ENCODE peak calls at places on chromosomes 7 and 10, in four cellular contexts. U is PC-3, I is trophoblast cell, E is psoas muscle. Y is an unnamed sample.

GRCh38 chr7:6705959-6706665 is 635 bp downstream of the ZNF12 start:
- DNase-seq in U (no peak), I (peak; percentile 13), E (peak; percentile 39), Y (peak; percentile 38)

GRCh38 chr10:6014241-6014761 is 37.0 kb upstream of the IL15RA start:
- DNase-seq in U (peak; percentile 59), I (peak; percentile 24), E (peak; percentile 35), Y (no peak)

GRCh38 chr10:86580549-86580886 is 58.9 kb upstream of the WAPL start:
- DNase-seq in U (no peak), I (no peak), E (no peak), Y (no peak)

GRCh38 chr10:122042836-122043235 is 53.9 kb downstream of the TACC2 start:
- DNase-seq in U (no peak), I (no peak), E (no peak), Y (no peak)

GRCh38 chr10:116147162-116147906 is 125.7 kb downstream of the GFRA1 start:
- DNase-seq in U (no peak), I (no peak), E (no peak), Y (no peak)

GRCh38 chr10:95445837-95446347 is 115.3 kb downstream of the SORBS1 start:
- DNase-seq in U (peak; percentile 84), I (peak; percentile 65), E (peak; percentile 19), Y (peak; percentile 49)

GRCh38 chr7:16816820-16817219 is 12.0 kb upstream of the AGR2 start:
- DNase-seq in U (no peak), I (no peak), E (no peak), Y (no peak)

GRCh38 chr10:106830466-106830865 is 334.0 kb downstream of the SORCS1 start:
- DNase-seq in U (no peak), I (peak; percentile 43), E (no peak), Y (no peak)

GRCh38 chr7:151894131-151895007 is 17.5 kb upstream of the PRKAG2 start:
- DNase-seq in U (no peak), I (no peak), E (no peak), Y (no peak)

GRCh38 chr10:119383174-119383856 is 159.2 kb downstream of the RGS10 start:
- DNase-seq in U (no peak), I (no peak), E (no peak), Y (no peak)

GRCh38 chr7:98869374-98870070 is at the start of gene TMEM130:
- DNase-seq in U (no peak), I (no peak), E (no peak), Y (no peak)

GRCh38 chr10:90213346-90213745 is 512.0 kb downstream of the KIF20B start:
- DNase-seq in U (no peak), I (no peak), E (no peak), Y (no peak)

GRCh38 chr7:64873517-64873916 is 29.6 kb upstream of the ZNF273 start:
- DNase-seq in U (no peak), I (no peak), E (no peak), Y (no peak)

GRCh38 chr10:101818119-101818957 is at the start of gene OGA:
- DNase-seq in U (peak; percentile 95), I (peak; percentile 98), E (peak; percentile 98), Y (peak; percentile 99)

GRCh38 chr7:157359581-157359980 is 22.8 kb downstream of the DNAJB6 start:
- DNase-seq in U (no peak), I (no peak), E (no peak), Y (no peak)

GRCh38 chr10:117480097-117480496 is 62.4 kb upstream of the EMX2 start:
- DNase-seq in U (no peak), I (no peak), E (no peak), Y (no peak)

GRCh38 chr7:137977173-137977572 is 24.7 kb downstream of the CREB3L2 start:
- DNase-seq in U (peak; percentile 49), I (no peak), E (no peak), Y (no peak)

GRCh38 chr7:137975768-137976167 is 26.1 kb downstream of the CREB3L2 start:
- DNase-seq in U (no peak), I (no peak), E (no peak), Y (no peak)

GRCh38 chr7:137978464-137979237 is 23.2 kb downstream of the CREB3L2 start:
- DNase-seq in U (peak; percentile 92), I (peak; percentile 89), E (peak; percentile 76), Y (no peak)

GRCh38 chr7:137976700-137977099 is 25.2 kb downstream of the CREB3L2 start:
- DNase-seq in U (no peak), I (no peak), E (no peak), Y (no peak)

DNA sequence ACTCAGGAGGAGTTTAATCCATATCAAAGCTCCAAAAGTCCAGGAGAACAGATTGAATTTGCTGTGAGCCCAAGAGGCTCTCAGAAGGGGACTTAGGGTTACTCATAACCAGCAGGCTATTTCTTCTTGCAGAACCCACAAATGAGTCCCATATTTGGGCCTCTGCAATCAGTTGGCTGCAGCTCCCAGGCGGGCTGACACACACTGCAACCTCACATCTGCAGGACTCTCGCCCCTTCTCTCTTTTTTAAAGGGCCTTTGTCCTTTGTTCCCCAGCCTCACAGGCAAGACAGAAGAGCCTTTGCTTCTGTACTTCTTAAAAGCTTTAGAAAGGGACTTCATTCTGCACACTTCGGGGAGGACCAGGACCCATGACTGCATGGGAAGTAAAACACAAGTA is 26.7 kb downstream of the CREB3L2 start:
- DNase-seq in U (no peak), I (no peak), E (no peak), Y (no peak)
- H3K27ac ChIP-seq in U (no peak overlapping the region), I (no peak overlapping the region), E (peak overlapping the region; percentile 54), Y (peak overlapping the region; percentile 34)

DNA sequence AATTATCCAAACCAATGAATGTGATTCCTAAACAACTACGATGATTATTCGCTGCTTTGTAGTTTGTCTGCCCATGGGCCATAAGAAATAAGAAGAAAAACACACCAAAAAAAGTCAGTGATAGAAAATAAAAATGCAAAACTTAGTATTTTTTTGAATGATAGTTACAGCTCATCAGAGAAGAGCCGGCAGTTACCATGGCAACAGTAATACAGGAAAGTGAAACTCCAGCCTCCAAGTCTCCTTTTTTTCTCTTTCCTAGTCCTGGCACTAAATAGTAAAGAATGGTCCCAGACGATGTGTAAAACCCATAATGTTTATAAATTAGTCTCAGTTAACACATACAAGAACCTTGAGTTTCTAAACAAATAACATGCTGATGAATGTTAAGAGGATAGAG is 21.6 kb upstream of the LHFPL3 start:
- DNase-seq in U (no peak), I (no peak), E (no peak), Y (no peak)
- H3K4me3 ChIP-seq in U (no peak overlapping the region), I (no peak overlapping the region), E (no peak overlapping the region), Y (no peak overlapping the region)

GRCh38 chr10:43073721-43074120 is 3.1 kb upstream of the RET start:
- DNase-seq in U (no peak), I (no peak), E (peak; percentile 1), Y (no peak)
- H3K27me3 ChIP-seq in U (peaks cover 41% of the 10 kb centered on the region), I (peaks cover 29% of the 10 kb centered on the region), E (no peaks in the 10 kb centered on the region), Y (peaks cover 16% of the 10 kb centered on the region)

GRCh38 chr10:78407009-78407711 is 373.5 kb downstream of the RPS24 start:
- DNase-seq in U (peak; percentile 100), I (peak; percentile 74), E (peak; percentile 64), Y (peak; percentile 89)

GRCh38 chr10:78410046-78410965 is 376.6 kb downstream of the RPS24 start:
- DNase-seq in U (no peak), I (no peak), E (no peak), Y (no peak)

GRCh38 chr10:78406648-78407008 is 373.0 kb downstream of the RPS24 start:
- DNase-seq in U (no peak), I (no peak), E (no peak), Y (no peak)

GRCh38 chr10:78408011-78408410 is 374.3 kb downstream of the RPS24 start:
- DNase-seq in U (no peak), I (no peak), E (no peak), Y (no peak)

GRCh38 chr10:78408671-78409472 is 375.2 kb downstream of the RPS24 start:
- DNase-seq in U (peak; percentile 61), I (no peak), E (peak; percentile 77), Y (peak; percentile 87)
- H3K27ac ChIP-seq in U (no peak overlapping the region), I (no peak overlapping the region), E (no peak overlapping the region), Y (peak overlapping the region; percentile 36)

GRCh38 chr7:128408709-128409434 is 910 bp downstream of the IMPDH1 start:
- DNase-seq in U (no peak), I (no peak), E (no peak), Y (peak; percentile 55)

GRCh38 chr7:128409435-128410091 is at the start of gene IMPDH1:
- DNase-seq in U (peak; percentile 71), I (peak; percentile 48), E (peak; percentile 92), Y (peak; percentile 93)

GRCh38 chr7:128406147-128406985 is 3.4 kb downstream of the IMPDH1 start:
- DNase-seq in U (no peak), I (no peak), E (no peak), Y (no peak)

GRCh38 chr7:128406986-128407589 is 2.7 kb downstream of the IMPDH1 start:
- DNase-seq in U (no peak), I (no peak), E (no peak), Y (no peak)

GRCh38 chr7:128407751-128408708 is 1.8 kb downstream of the IMPDH1 start:
- DNase-seq in U (no peak), I (no peak), E (no peak), Y (no peak)
- H3K4me3 ChIP-seq in U (no peak overlapping the region), I (no peak overlapping the region), E (peak overlapping the region; percentile 77), Y (peak overlapping the region; percentile 76)

GRCh38 chr10:59179027-59179426 is 2.6 kb downstream of the PHYHIPL start:
- DNase-seq in U (no peak), I (no peak), E (no peak), Y (no peak)
- H3K27me3 ChIP-seq in U (peaks cover 30% of the 10 kb centered on the region), I (peaks cover 13% of the 10 kb centered on the region), E (peaks cover 2% of the 10 kb centered on the region), Y (peaks cover 47% of the 10 kb centered on the region)

Y was measured in left lung.